ENCODE peak calls at places on chromosomes 2 and 18, in five cellular contexts. One of them, this sample, is unnamed.

GRCh38 chr18:11494093-11494492 is 115.3 kb upstream of the SLC35G4 start:
- DNase-seq in skeletal muscle cell: no peak
- DNase-seq in astrocyte of the spinal cord: peak; percentile 38
- DNase-seq in activated CD4-positive, alpha-beta T cell treated with anti-CD3 and anti-CD28 coated beads, Interleukin-2, amount 50 U/mL, for 24 hours: no peak
- DNase-seq in adipocyte: peak; percentile 46
- DNase-seq in this sample: no peak

GRCh38 chr2:82779981-82780380 is 1679.1 kb downstream of the SUCLG1 start:
- DNase-seq in astrocyte of the spinal cord: no peak
- DNase-seq in adipocyte: no peak
- DNase-seq in skeletal muscle cell: no peak
- DNase-seq in activated CD4-positive, alpha-beta T cell treated with anti-CD3 and anti-CD28 coated beads, Interleukin-2, amount 50 U/mL, for 24 hours: no peak
- DNase-seq in this sample: no peak

GRCh38 chr2:46351388-46352141 is 54.4 kb downstream of the EPAS1 start:
- DNase-seq in astrocyte of the spinal cord: no peak
- DNase-seq in adipocyte: no peak
- DNase-seq in activated CD4-positive, alpha-beta T cell treated with anti-CD3 and anti-CD28 coated beads, Interleukin-2, amount 50 U/mL, for 24 hours: peak; percentile 29
- DNase-seq in skeletal muscle cell: no peak
- DNase-seq in this sample: no peak

GRCh38 chr18:56459451-56459777 is 179.0 kb downstream of the TXNL1 start:
- DNase-seq in activated CD4-positive, alpha-beta T cell treated with anti-CD3 and anti-CD28 coated beads, Interleukin-2, amount 50 U/mL, for 24 hours: no peak
- DNase-seq in adipocyte: no peak
- DNase-seq in skeletal muscle cell: no peak
- DNase-seq in astrocyte of the spinal cord: no peak
- DNase-seq in this sample: no peak

GRCh38 chr18:65737346-65737745 is 13.5 kb upstream of the CDH7 start:
- DNase-seq in skeletal muscle cell: no peak
- DNase-seq in astrocyte of the spinal cord: peak; percentile 19
- DNase-seq in adipocyte: no peak
- DNase-seq in activated CD4-positive, alpha-beta T cell treated with anti-CD3 and anti-CD28 coated beads, Interleukin-2, amount 50 U/mL, for 24 hours: no peak
- DNase-seq in this sample: no peak

GRCh38 chr2:72271276-72271614 is 123.6 kb upstream of the CYP26B1 start:
- DNase-seq in astrocyte of the spinal cord: no peak
- DNase-seq in activated CD4-positive, alpha-beta T cell treated with anti-CD3 and anti-CD28 coated beads, Interleukin-2, amount 50 U/mL, for 24 hours: no peak
- DNase-seq in adipocyte: no peak
- DNase-seq in skeletal muscle cell: no peak
- DNase-seq in this sample: no peak

GRCh38 chr2:54672587-54673456 is 50.6 kb upstream of the EML6 start:
- DNase-seq in adipocyte: no peak
- DNase-seq in skeletal muscle cell: no peak
- DNase-seq in activated CD4-positive, alpha-beta T cell treated with anti-CD3 and anti-CD28 coated beads, Interleukin-2, amount 50 U/mL, for 24 hours: no peak
- DNase-seq in astrocyte of the spinal cord: no peak
- DNase-seq in this sample: no peak

GRCh38 chr2:37764739-37765138 is 93.3 kb upstream of the CDC42EP3 start:
- DNase-seq in skeletal muscle cell: no peak
- DNase-seq in adipocyte: peak; percentile 49
- DNase-seq in activated CD4-positive, alpha-beta T cell treated with anti-CD3 and anti-CD28 coated beads, Interleukin-2, amount 50 U/mL, for 24 hours: no peak
- DNase-seq in astrocyte of the spinal cord: no peak
- DNase-seq in this sample: no peak

GRCh38 chr2:33212151-33212550 is 264.3 kb upstream of the RASGRP3 start:
- DNase-seq in adipocyte: peak; percentile 91
- DNase-seq in skeletal muscle cell: peak; percentile 94
- DNase-seq in activated CD4-positive, alpha-beta T cell treated with anti-CD3 and anti-CD28 coated beads, Interleukin-2, amount 50 U/mL, for 24 hours: no peak
- DNase-seq in astrocyte of the spinal cord: peak; percentile 96
- DNase-seq in this sample: no peak

GRCh38 chr18:7300971-7301553 is 70.2 kb downstream of the LRRC30 start:
- DNase-seq in activated CD4-positive, alpha-beta T cell treated with anti-CD3 and anti-CD28 coated beads, Interleukin-2, amount 50 U/mL, for 24 hours: no peak
- DNase-seq in skeletal muscle cell: no peak
- DNase-seq in astrocyte of the spinal cord: no peak
- DNase-seq in adipocyte: no peak
- DNase-seq in this sample: no peak

GRCh38 chr2:83899271-83899670 is 559.8 kb downstream of the SUCLG1 start:
- DNase-seq in activated CD4-positive, alpha-beta T cell treated with anti-CD3 and anti-CD28 coated beads, Interleukin-2, amount 50 U/mL, for 24 hours: no peak
- DNase-seq in adipocyte: no peak
- DNase-seq in skeletal muscle cell: no peak
- DNase-seq in astrocyte of the spinal cord: no peak
- DNase-seq in this sample: no peak

GRCh38 chr18:45341454-45341853 is 273.8 kb upstream of the SLC14A2 start:
- DNase-seq in activated CD4-positive, alpha-beta T cell treated with anti-CD3 and anti-CD28 coated beads, Interleukin-2, amount 50 U/mL, for 24 hours: no peak
- DNase-seq in skeletal muscle cell: no peak
- DNase-seq in astrocyte of the spinal cord: no peak
- DNase-seq in adipocyte: no peak
- DNase-seq in this sample: no peak

GRCh38 chr2:177239934-177240600 is 24.5 kb downstream of the NFE2L2 start:
- DNase-seq in astrocyte of the spinal cord: peak; percentile 58
- DNase-seq in activated CD4-positive, alpha-beta T cell treated with anti-CD3 and anti-CD28 coated beads, Interleukin-2, amount 50 U/mL, for 24 hours: no peak
- DNase-seq in adipocyte: no peak
- DNase-seq in skeletal muscle cell: no peak
- DNase-seq in this sample: peak; percentile 20

GRCh38 chr2:86800856-86801567 is 10.3 kb upstream of the CD8A start:
- DNase-seq in activated CD4-positive, alpha-beta T cell treated with anti-CD3 and anti-CD28 coated beads, Interleukin-2, amount 50 U/mL, for 24 hours: no peak
- DNase-seq in skeletal muscle cell: no peak
- DNase-seq in adipocyte: no peak
- DNase-seq in astrocyte of the spinal cord: no peak
- DNase-seq in this sample: no peak

GRCh38 chr2:236642584-236643291 is 73.1 kb downstream of the ACKR3 start:
- DNase-seq in astrocyte of the spinal cord: peak; percentile 97
- DNase-seq in adipocyte: peak; percentile 98
- DNase-seq in activated CD4-positive, alpha-beta T cell treated with anti-CD3 and anti-CD28 coated beads, Interleukin-2, amount 50 U/mL, for 24 hours: no peak
- DNase-seq in skeletal muscle cell: peak; percentile 97
- DNase-seq in this sample: no peak

GRCh38 chr2:133986881-133987793 is 266.7 kb upstream of the MGAT5 start:
- DNase-seq in astrocyte of the spinal cord: no peak
- DNase-seq in skeletal muscle cell: no peak
- DNase-seq in activated CD4-positive, alpha-beta T cell treated with anti-CD3 and anti-CD28 coated beads, Interleukin-2, amount 50 U/mL, for 24 hours: no peak
- DNase-seq in adipocyte: peak; percentile 60
- DNase-seq in this sample: no peak

GRCh38 chr18:7844418-7844817 is 277.3 kb downstream of the PTPRM start:
- DNase-seq in astrocyte of the spinal cord: no peak
- DNase-seq in adipocyte: no peak
- DNase-seq in skeletal muscle cell: no peak
- DNase-seq in activated CD4-positive, alpha-beta T cell treated with anti-CD3 and anti-CD28 coated beads, Interleukin-2, amount 50 U/mL, for 24 hours: no peak
- DNase-seq in this sample: no peak

GRCh38 chr2:184677171-184677570 is 78.8 kb downstream of the ZNF804A start:
- DNase-seq in activated CD4-positive, alpha-beta T cell treated with anti-CD3 and anti-CD28 coated beads, Interleukin-2, amount 50 U/mL, for 24 hours: no peak
- DNase-seq in adipocyte: no peak
- DNase-seq in skeletal muscle cell: no peak
- DNase-seq in astrocyte of the spinal cord: no peak
- DNase-seq in this sample: no peak

GRCh38 chr18:50523165-50523564 is 36.7 kb upstream of the MAPK4 start:
- DNase-seq in activated CD4-positive, alpha-beta T cell treated with anti-CD3 and anti-CD28 coated beads, Interleukin-2, amount 50 U/mL, for 24 hours: no peak
- DNase-seq in adipocyte: no peak
- DNase-seq in astrocyte of the spinal cord: no peak
- DNase-seq in skeletal muscle cell: no peak
- DNase-seq in this sample: no peak

GRCh38 chr2:216490061-216490460 is 8.6 kb upstream of the RPL37A start:
- DNase-seq in activated CD4-positive, alpha-beta T cell treated with anti-CD3 and anti-CD28 coated beads, Interleukin-2, amount 50 U/mL, for 24 hours: no peak
- DNase-seq in astrocyte of the spinal cord: peak; percentile 72
- DNase-seq in skeletal muscle cell: peak; percentile 42
- DNase-seq in adipocyte: peak; percentile 79
- DNase-seq in this sample: no peak

GRCh38 chr18:58263733-58264469 is 219.9 kb downstream of the NEDD4L start:
- DNase-seq in adipocyte: no peak
- DNase-seq in astrocyte of the spinal cord: peak; percentile 39
- DNase-seq in skeletal muscle cell: no peak
- DNase-seq in activated CD4-positive, alpha-beta T cell treated with anti-CD3 and anti-CD28 coated beads, Interleukin-2, amount 50 U/mL, for 24 hours: no peak
- DNase-seq in this sample: no peak

GRCh38 chr18:62812242-62812641 is 96.9 kb downstream of the PHLPP1 start:
- DNase-seq in skeletal muscle cell: no peak
- DNase-seq in adipocyte: no peak
- DNase-seq in activated CD4-positive, alpha-beta T cell treated with anti-CD3 and anti-CD28 coated beads, Interleukin-2, amount 50 U/mL, for 24 hours: no peak
- DNase-seq in astrocyte of the spinal cord: no peak
- DNase-seq in this sample: no peak

GRCh38 chr18:69948919-69949537 is 1.4 kb upstream of the CD226 start:
- DNase-seq in skeletal muscle cell: no peak
- DNase-seq in activated CD4-positive, alpha-beta T cell treated with anti-CD3 and anti-CD28 coated beads, Interleukin-2, amount 50 U/mL, for 24 hours: no peak
- DNase-seq in adipocyte: no peak
- DNase-seq in astrocyte of the spinal cord: no peak
- DNase-seq in this sample: peak; percentile 20

GRCh38 chr2:9163306-9164111 is 43.1 kb upstream of the ASAP2 start:
- DNase-seq in activated CD4-positive, alpha-beta T cell treated with anti-CD3 and anti-CD28 coated beads, Interleukin-2, amount 50 U/mL, for 24 hours: no peak
- DNase-seq in skeletal muscle cell: no peak
- DNase-seq in adipocyte: peak; percentile 80
- DNase-seq in astrocyte of the spinal cord: peak; percentile 63
- DNase-seq in this sample: no peak

GRCh38 chr2:24262571-24262970 is 87.7 kb downstream of the FAM228A start:
- DNase-seq in adipocyte: peak; percentile 33
- DNase-seq in activated CD4-positive, alpha-beta T cell treated with anti-CD3 and anti-CD28 coated beads, Interleukin-2, amount 50 U/mL, for 24 hours: no peak
- DNase-seq in skeletal muscle cell: peak; percentile 47
- DNase-seq in astrocyte of the spinal cord: peak; percentile 4
- DNase-seq in this sample: no peak

This sample was measured in amygdala.